ENCODE peak calls at places on chromosomes 7 and 10, in four cellular contexts. A, J, V and G are unnamed samples.
A peak's percentile ranks its signal among the peaks of the same experiment; 100 is the strongest.

GRCh38 chr7:134462337-134462925 is 3.5 kb upstream of the AKR1B1 start:
- DNase-seq in A (no peak), J (peak; percentile 6), V (no peak), G (no peak)

GRCh38 chr10:91162050-91162494 is 58.4 kb upstream of the PCGF5 start:
- DNase-seq in A (peak; percentile 54), J (peak; percentile 6), V (no peak), G (no peak)

GRCh38 chr10:33237736-33238624 is 96.5 kb downstream of the NRP1 start:
- DNase-seq in A (no peak), J (peak; percentile 75), V (no peak), G (no peak)

GRCh38 chr7:90951986-90952648 is 312.1 kb upstream of the FZD1 start:
- DNase-seq in A (no peak), J (no peak), V (no peak), G (no peak)

GRCh38 chr7:5692112-5692844 is 89.2 kb downstream of the RNF216 start:
- DNase-seq in A (no peak), J (peak; percentile 71), V (no peak), G (no peak)

GRCh38 chr7:149879801-149880738 is 6.3 kb downstream of the ATP6V0E2 start:
- DNase-seq in A (no peak), J (no peak), V (no peak), G (no peak)

GRCh38 chr10:119677904-119678755 is 26.9 kb downstream of the BAG3 start:
- DNase-seq in A (no peak), J (no peak), V (no peak), G (no peak)

GRCh38 chr7:42244828-42245227 is 7.8 kb upstream of the GLI3 start:
- DNase-seq in A (no peak), J (no peak), V (no peak), G (no peak)

GRCh38 chr10:73529089-73529832 is 33.4 kb upstream of the PPP3CB start:
- DNase-seq in A (peak; percentile 81), J (peak; percentile 89), V (peak; percentile 53), G (peak; percentile 20)

DNA sequence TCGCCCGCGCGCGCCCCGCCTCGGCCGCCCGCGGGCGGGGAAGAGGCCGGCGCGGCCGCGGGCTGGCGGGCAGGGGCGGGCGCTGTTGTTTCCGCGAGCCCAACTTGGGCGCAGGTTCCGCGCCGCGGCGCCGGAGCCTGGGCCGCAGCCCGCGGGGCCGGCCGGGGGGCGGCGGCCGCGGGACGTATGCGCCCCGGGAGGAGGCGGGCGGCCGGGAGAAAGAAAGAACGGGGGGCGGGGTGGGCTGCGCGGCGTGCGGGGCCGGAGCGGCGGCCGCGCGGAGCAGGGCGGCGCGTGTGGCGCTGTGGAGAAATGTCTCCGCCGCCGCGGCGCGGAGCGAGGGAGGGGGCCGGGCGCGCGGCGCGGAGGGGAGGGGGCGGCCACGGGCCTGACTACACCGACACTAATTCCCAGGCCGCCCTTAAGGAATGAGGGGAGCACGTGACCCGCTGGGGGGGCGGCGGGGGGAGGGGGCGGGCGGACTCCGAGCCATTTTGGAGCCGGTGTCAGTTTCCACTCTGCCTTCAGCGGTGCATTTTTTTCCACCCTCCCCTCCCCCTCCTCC is at the start of gene BMI1:
- DNase-seq in A (peak; percentile 91), J (peak; percentile 63), V (peak; percentile 54), G (no peak)
- TF ChIP-seq MAX in A (no peak), J (no peak), V (no peak), G (no peak)

DNA sequence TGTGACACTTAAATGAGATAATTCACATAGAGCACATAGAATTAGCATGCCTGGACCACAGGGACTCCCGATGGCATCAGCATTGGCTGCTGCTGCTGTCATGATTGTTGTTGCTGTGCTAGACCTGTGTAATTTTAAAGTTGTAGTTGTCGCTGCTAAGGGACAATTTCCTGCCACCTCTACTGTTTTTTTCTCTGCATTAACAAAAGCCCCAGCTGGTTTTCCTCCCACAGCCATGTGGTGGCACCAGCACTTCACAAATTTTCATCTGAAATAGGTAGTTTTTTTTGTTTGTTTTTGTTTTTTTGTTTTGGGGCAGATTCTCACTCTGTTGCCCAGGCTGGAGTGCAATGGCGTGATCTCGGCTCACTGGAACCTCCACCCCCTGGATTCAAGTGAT is 25.4 kb upstream of the PRXL2A start:
- DNase-seq in A (peak; percentile 57), J (peak; percentile 40), V (peak; percentile 49), G (peak; percentile 19)
- TF ChIP-seq ATF2 in A (no peak), J (no peak), V (no peak), G (no peak)

GRCh38 chr7:151075662-151075971 is 5.0 kb downstream of the FASTK start:
- DNase-seq in A (no peak), J (no peak), V (no peak), G (no peak)
- H3K4me3 ChIP-seq in A (no peak overlapping the region), J (no peak overlapping the region), V (no peak overlapping the region), G (no peak overlapping the region)

GRCh38 chr7:25288536-25289283 is 60.4 kb upstream of the NPVF start:
- DNase-seq in A (no peak), J (no peak), V (no peak), G (no peak)
- TF ChIP-seq MAX in A (no peak), J (no peak), V (no peak), G (no peak)

DNA sequence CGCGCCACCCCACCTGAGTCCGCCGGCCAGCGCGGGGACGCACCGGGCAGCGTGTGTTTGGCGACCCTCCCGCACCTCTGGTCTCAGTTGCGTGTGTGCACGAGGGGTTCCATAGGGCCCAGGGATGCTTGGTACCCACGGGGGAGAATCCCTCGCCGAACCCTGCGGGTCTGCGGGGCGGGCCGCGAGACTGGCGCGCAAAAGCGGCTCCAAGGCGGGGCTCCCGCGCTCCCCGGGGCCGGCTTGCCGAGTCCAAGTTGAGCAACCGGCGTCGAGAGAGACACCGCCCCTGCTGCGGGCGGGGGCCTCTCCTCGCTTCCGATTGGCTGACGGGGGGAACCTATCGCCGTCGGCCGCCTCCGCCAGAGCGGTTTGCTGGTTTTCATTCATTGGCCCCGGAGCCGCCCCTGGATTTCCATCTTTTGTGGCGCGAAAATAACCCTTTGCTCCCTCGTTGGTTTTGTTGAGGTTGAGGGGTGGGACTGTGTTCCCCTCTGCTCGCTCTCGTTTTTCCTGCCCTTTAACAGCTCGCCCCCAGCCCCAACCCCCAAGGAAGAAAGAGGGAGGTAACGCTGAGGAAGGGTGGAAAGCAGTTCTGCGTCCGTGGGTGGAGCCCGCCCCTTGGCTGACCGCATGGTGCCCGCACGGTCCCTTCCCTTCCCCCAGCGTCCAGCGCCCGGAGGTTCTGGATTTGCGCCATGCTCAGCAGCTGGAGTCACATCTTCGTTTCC is 4.0 kb upstream of the IGF2BP3 start:
- DNase-seq in A (peak; percentile 97), J (peak; percentile 96), V (peak; percentile 95), G (peak; percentile 76)
- TF ChIP-seq ATF2 in A (no peak), J (no peak), V (no peak), G (no peak)

GRCh38 chr10:103555321-103555649 is 61.8 kb downstream of the NEURL1 start:
- DNase-seq in A (no peak), J (no peak), V (no peak), G (no peak)

GRCh38 chr10:103556383-103557007 is 63.0 kb downstream of the NEURL1 start:
- DNase-seq in A (no peak), J (no peak), V (no peak), G (no peak)

GRCh38 chr10:103554488-103555320 is 61.2 kb downstream of the NEURL1 start:
- DNase-seq in A (peak; percentile 71), J (peak; percentile 39), V (peak; percentile 64), G (no peak)

GRCh38 chr10:103557455-103557854 is 64.0 kb downstream of the NEURL1 start:
- DNase-seq in A (no peak), J (peak; percentile 9), V (no peak), G (no peak)

GRCh38 chr10:103555712-103556111 is 62.2 kb downstream of the NEURL1 start:
- DNase-seq in A (no peak), J (no peak), V (no peak), G (no peak)
- H3K4me3 ChIP-seq in A (no peak overlapping the region), J (no peak overlapping the region), V (peak overlapping the region; percentile 37), G (no peak overlapping the region)